ENCODE peak calls at places on chromosomes 3 and 15, in seven cellular contexts. K, M, W, R, N, O and E are unnamed samples.

GRCh38 chr3:156606729-156607128 is 51.8 kb upstream of the SSR3 start:
- DNase-seq in W (no peak), R (no peak), N (no peak), M (no peak), O (no peak), K (no peak), E (no peak)

GRCh38 chr3:16906679-16907078 is 21.9 kb downstream of the PLCL2 start:
- DNase-seq in R (no peak), N (no peak), K (no peak), M (peak), O (peak), W (no peak), E (peak)

GRCh38 chr15:53536479-53537120 is 222.9 kb downstream of the WDR72 start:
- DNase-seq in R (no peak), M (no peak), O (no peak), K (no peak), W (no peak), N (no peak), E (no peak)

GRCh38 chr15:69748700-69749099 is 296.1 kb downstream of the RPLP1 start:
- DNase-seq in W (no peak), N (no peak), R (no peak), K (no peak), M (no peak), O (no peak), E (no peak)

GRCh38 chr3:140204271-140204984 is 269.4 kb downstream of the CLSTN2 start:
- DNase-seq in R (no peak), M (no peak), O (no peak), W (no peak), N (no peak), K (no peak), E (no peak)

GRCh38 chr3:187639912-187640822 is 30.0 kb downstream of the SST start:
- DNase-seq in M (peak), K (no peak), R (no peak), O (no peak), N (no peak), W (no peak), E (no peak)

GRCh38 chr3:188400494-188401243 is 246.7 kb downstream of the LPP start:
- DNase-seq in R (no peak), M (no peak), W (no peak), N (no peak), K (no peak), O (no peak), E (no peak)

GRCh38 chr15:25862469-25863066 is 559 bp downstream of the ATP10A start:
- DNase-seq in W (peak), N (no peak), K (no peak), R (no peak), M (peak), O (no peak), E (peak)

GRCh38 chr3:132507657-132508056 is 89.4 kb upstream of the ACKR4 start:
- DNase-seq in W (no peak), O (no peak), R (no peak), K (no peak), N (no peak), M (no peak), E (no peak)

GRCh38 chr15:29773000-29773399 is 49.3 kb downstream of the TJP1 start:
- DNase-seq in M (no peak), N (no peak), O (no peak), W (no peak), K (no peak), R (no peak), E (no peak)

GRCh38 chr3:60770532-60770931 is 480.7 kb downstream of the FHIT start:
- DNase-seq in O (no peak), N (no peak), W (no peak), K (no peak), M (no peak), R (no peak), E (no peak)

GRCh38 chr3:36965440-36965839 is 20.6 kb upstream of the TRANK1 start:
- DNase-seq in W (no peak), O (no peak), K (no peak), R (no peak), N (no peak), M (no peak), E (no peak)

GRCh38 chr15:74396146-74396438 is 28.6 kb upstream of the CYP11A1 start:
- DNase-seq in M (no peak), R (peak), N (no peak), O (no peak), K (no peak), W (no peak), E (no peak)

GRCh38 chr15:84816694-84817460 is at the start of gene ALPK3:
- DNase-seq in M (no peak), O (no peak), K (no peak), N (no peak), R (peak), W (no peak), E (no peak)

GRCh38 chr15:100667405-100668320 is 65.3 kb downstream of the ASB7 start:
- DNase-seq in O (peak), W (no peak), K (no peak), M (peak), N (no peak), R (no peak), E (peak)

GRCh38 chr15:74008901-74009300 is 14.4 kb downstream of the PML start:
- DNase-seq in M (no peak), W (no peak), N (no peak), K (no peak), O (no peak), R (no peak), E (no peak)

GRCh38 chr3:62084558-62084957 is 288.8 kb downstream of the FEZF2 start:
- DNase-seq in N (no peak), M (no peak), O (no peak), W (no peak), K (no peak), R (no peak), E (no peak)

GRCh38 chr3:10667269-10667668 is 148.8 kb upstream of the SLC6A11 start:
- DNase-seq in N (no peak), K (no peak), O (no peak), W (no peak), R (no peak), M (no peak), E (no peak)

GRCh38 chr3:23830869-23831484 is 25.2 kb downstream of the UBE2E1 start:
- DNase-seq in R (no peak), K (no peak), W (no peak), N (no peak), M (no peak), O (no peak), E (no peak)

GRCh38 chr3:197718904-197719303 is 17.8 kb downstream of the RUBCN start:
- DNase-seq in O (peak), W (no peak), N (no peak), K (no peak), R (no peak), M (peak), E (peak)

GRCh38 chr3:177491301-177492031 is 294.2 kb upstream of the TBL1XR1 start:
- DNase-seq in K (peak), W (no peak), M (peak), O (no peak), N (peak), R (no peak), E (peak)

GRCh38 chr3:112042842-112043280 is 8.3 kb downstream of the TMPRSS7 start:
- DNase-seq in O (no peak), M (no peak), R (no peak), K (no peak), W (no peak), N (no peak), E (no peak)

GRCh38 chr15:92430067-92430435 is 36.4 kb downstream of the ST8SIA2 start:
- DNase-seq in O (no peak), W (no peak), M (peak), R (no peak), K (no peak), N (no peak), E (no peak)

GRCh38 chr15:60781211-60781713 is 302.3 kb upstream of the ICE2 start:
- DNase-seq in O (no peak), W (no peak), K (peak), N (no peak), M (no peak), R (no peak), E (no peak)

GRCh38 chr3:158819282-158819681 is 17.4 kb downstream of the MFSD1 start:
- DNase-seq in R (no peak), N (no peak), M (no peak), K (no peak), O (no peak), W (no peak), E (no peak)

GRCh38 chr15:58870451-58870850 is 63.0 kb downstream of the SLTM start:
- DNase-seq in N (no peak), K (no peak), R (no peak), W (no peak), M (peak), O (no peak), E (peak)

GRCh38 chr15:71562251-71562650 is 248.1 kb upstream of the NR2E3 start:
- DNase-seq in K (no peak), W (no peak), M (no peak), N (no peak), R (no peak), O (no peak), E (no peak)

GRCh38 chr3:15557511-15557946 is 36.0 kb upstream of the COLQ start:
- DNase-seq in O (peak), W (no peak), N (no peak), K (no peak), R (no peak), M (peak), E (peak)

GRCh38 chr15:96867992-96868391 is 537.5 kb downstream of the NR2F2 start:
- DNase-seq in O (no peak), K (no peak), N (no peak), R (no peak), M (no peak), W (no peak), E (no peak)